ENCODE peak calls at places on chromosomes 16 and 17, in eight cellular contexts. One of them, this sample, is unnamed.

GRCh38 chr17:40844671-40845107 is 22.3 kb upstream of the KRT10 start:
- DNase-seq in activated T-cell treated with anti-CD3 and anti-CD28 coated beads for 24 hours: no peak
- DNase-seq in effector memory CD4-positive, alpha-beta T cell: no peak
- DNase-seq in naive B cell: no peak
- DNase-seq in AG10803: no peak
- DNase-seq in AML-193: no peak
- DNase-seq in A549: no peak
- DNase-seq in lower lobe of right lung: no peak
- DNase-seq in this sample: no peak

GRCh38 chr16:68257251-68257905 is 6.9 kb upstream of the SLC7A6 start:
- DNase-seq in AG10803: peak
- DNase-seq in activated T-cell treated with anti-CD3 and anti-CD28 coated beads for 24 hours: no peak
- DNase-seq in effector memory CD4-positive, alpha-beta T cell: no peak
- DNase-seq in naive B cell: peak
- DNase-seq in A549: no peak
- DNase-seq in AML-193: peak
- DNase-seq in lower lobe of right lung: no peak
- DNase-seq in this sample: no peak

GRCh38 chr17:57935833-57936807 is 19.1 kb downstream of the CUEDC1 start:
- DNase-seq in effector memory CD4-positive, alpha-beta T cell: no peak
- DNase-seq in lower lobe of right lung: no peak
- DNase-seq in AG10803: peak
- DNase-seq in naive B cell: no peak
- DNase-seq in activated T-cell treated with anti-CD3 and anti-CD28 coated beads for 24 hours: no peak
- DNase-seq in A549: no peak
- DNase-seq in AML-193: no peak
- DNase-seq in this sample: no peak

GRCh38 chr17:2087597-2088211 is 32.8 kb downstream of the HIC1 start:
- DNase-seq in A549: no peak
- DNase-seq in effector memory CD4-positive, alpha-beta T cell: peak
- DNase-seq in naive B cell: peak
- DNase-seq in AG10803: no peak
- DNase-seq in lower lobe of right lung: peak
- DNase-seq in AML-193: peak
- DNase-seq in activated T-cell treated with anti-CD3 and anti-CD28 coated beads for 24 hours: peak
- DNase-seq in this sample: peak

GRCh38 chr17:65785109-65785508 is 223.7 kb upstream of the AXIN2 start:
- DNase-seq in naive B cell: no peak
- DNase-seq in AML-193: peak
- DNase-seq in A549: peak
- DNase-seq in effector memory CD4-positive, alpha-beta T cell: no peak
- DNase-seq in AG10803: peak
- DNase-seq in activated T-cell treated with anti-CD3 and anti-CD28 coated beads for 24 hours: no peak
- DNase-seq in lower lobe of right lung: no peak
- DNase-seq in this sample: no peak

GRCh38 chr16:62939687-62940086 is 903.4 kb upstream of the CDH8 start:
- DNase-seq in lower lobe of right lung: no peak
- DNase-seq in effector memory CD4-positive, alpha-beta T cell: no peak
- DNase-seq in AML-193: no peak
- DNase-seq in A549: no peak
- DNase-seq in naive B cell: no peak
- DNase-seq in activated T-cell treated with anti-CD3 and anti-CD28 coated beads for 24 hours: no peak
- DNase-seq in AG10803: no peak
- DNase-seq in this sample: no peak

GRCh38 chr16:17949713-17950112 is 386.8 kb downstream of the NPIPA8 start:
- DNase-seq in naive B cell: no peak
- DNase-seq in AML-193: no peak
- DNase-seq in effector memory CD4-positive, alpha-beta T cell: no peak
- DNase-seq in AG10803: no peak
- DNase-seq in activated T-cell treated with anti-CD3 and anti-CD28 coated beads for 24 hours: no peak
- DNase-seq in A549: no peak
- DNase-seq in lower lobe of right lung: no peak
- DNase-seq in this sample: no peak

GRCh38 chr16:12470311-12471229 is 333.1 kb downstream of the CPPED1 start:
- DNase-seq in A549: no peak
- DNase-seq in naive B cell: no peak
- DNase-seq in AG10803: no peak
- DNase-seq in lower lobe of right lung: no peak
- DNase-seq in activated T-cell treated with anti-CD3 and anti-CD28 coated beads for 24 hours: no peak
- DNase-seq in effector memory CD4-positive, alpha-beta T cell: no peak
- DNase-seq in AML-193: no peak
- DNase-seq in this sample: no peak

GRCh38 chr16:30085247-30085646 is 6.5 kb downstream of the TBX6 start:
- DNase-seq in A549: no peak
- DNase-seq in activated T-cell treated with anti-CD3 and anti-CD28 coated beads for 24 hours: no peak
- DNase-seq in lower lobe of right lung: no peak
- DNase-seq in naive B cell: no peak
- DNase-seq in effector memory CD4-positive, alpha-beta T cell: no peak
- DNase-seq in AG10803: no peak
- DNase-seq in AML-193: no peak
- DNase-seq in this sample: no peak

GRCh38 chr17:65177901-65178300 is 40.7 kb downstream of the RGS9 start:
- DNase-seq in naive B cell: no peak
- DNase-seq in AG10803: peak
- DNase-seq in activated T-cell treated with anti-CD3 and anti-CD28 coated beads for 24 hours: no peak
- DNase-seq in effector memory CD4-positive, alpha-beta T cell: no peak
- DNase-seq in A549: no peak
- DNase-seq in lower lobe of right lung: no peak
- DNase-seq in AML-193: peak
- DNase-seq in this sample: no peak

GRCh38 chr17:33778505-33779398 is 476.3 kb upstream of the CCL2 start:
- DNase-seq in A549: peak
- DNase-seq in AML-193: peak
- DNase-seq in naive B cell: peak
- DNase-seq in effector memory CD4-positive, alpha-beta T cell: peak
- DNase-seq in lower lobe of right lung: no peak
- DNase-seq in activated T-cell treated with anti-CD3 and anti-CD28 coated beads for 24 hours: peak
- DNase-seq in AG10803: peak
- DNase-seq in this sample: no peak

GRCh38 chr17:36088559-36089376 is 1.2 kb downstream of the CCL3 start:
- DNase-seq in activated T-cell treated with anti-CD3 and anti-CD28 coated beads for 24 hours: no peak
- DNase-seq in A549: no peak
- DNase-seq in AML-193: no peak
- DNase-seq in naive B cell: no peak
- DNase-seq in effector memory CD4-positive, alpha-beta T cell: no peak
- DNase-seq in AG10803: no peak
- DNase-seq in lower lobe of right lung: no peak
- DNase-seq in this sample: no peak

GRCh38 chr16:68190745-68191510 is 45.0 kb downstream of the ESRP2 start:
- DNase-seq in AML-193: no peak
- DNase-seq in lower lobe of right lung: no peak
- DNase-seq in effector memory CD4-positive, alpha-beta T cell: no peak
- DNase-seq in A549: no peak
- DNase-seq in AG10803: peak
- DNase-seq in activated T-cell treated with anti-CD3 and anti-CD28 coated beads for 24 hours: no peak
- DNase-seq in naive B cell: no peak
- DNase-seq in this sample: no peak

GRCh38 chr16:81748476-81749198 is 30.5 kb upstream of the PLCG2 start:
- DNase-seq in effector memory CD4-positive, alpha-beta T cell: no peak
- DNase-seq in AML-193: no peak
- DNase-seq in naive B cell: no peak
- DNase-seq in AG10803: no peak
- DNase-seq in lower lobe of right lung: no peak
- DNase-seq in activated T-cell treated with anti-CD3 and anti-CD28 coated beads for 24 hours: no peak
- DNase-seq in A549: no peak
- DNase-seq in this sample: no peak

GRCh38 chr16:17439580-17439979 is 31.2 kb downstream of the XYLT1 start:
- DNase-seq in AML-193: no peak
- DNase-seq in naive B cell: peak
- DNase-seq in lower lobe of right lung: no peak
- DNase-seq in activated T-cell treated with anti-CD3 and anti-CD28 coated beads for 24 hours: no peak
- DNase-seq in AG10803: no peak
- DNase-seq in effector memory CD4-positive, alpha-beta T cell: no peak
- DNase-seq in A549: no peak
- DNase-seq in this sample: no peak

GRCh38 chr17:35373532-35373983 is at the start of gene SLFN11:
- DNase-seq in AG10803: peak
- DNase-seq in effector memory CD4-positive, alpha-beta T cell: peak
- DNase-seq in lower lobe of right lung: peak
- DNase-seq in A549: peak
- DNase-seq in AML-193: peak
- DNase-seq in naive B cell: peak
- DNase-seq in activated T-cell treated with anti-CD3 and anti-CD28 coated beads for 24 hours: peak
- DNase-seq in this sample: peak

GRCh38 chr16:1688807-1689560 is 10.9 kb downstream of the JPT2 start:
- DNase-seq in AML-193: no peak
- DNase-seq in A549: peak
- DNase-seq in AG10803: no peak
- DNase-seq in effector memory CD4-positive, alpha-beta T cell: no peak
- DNase-seq in activated T-cell treated with anti-CD3 and anti-CD28 coated beads for 24 hours: no peak
- DNase-seq in naive B cell: no peak
- DNase-seq in lower lobe of right lung: peak
- DNase-seq in this sample: no peak

GRCh38 chr16:67396775-67397450 is 3.6 kb upstream of the TPPP3 start:
- DNase-seq in AG10803: no peak
- DNase-seq in A549: no peak
- DNase-seq in naive B cell: no peak
- DNase-seq in effector memory CD4-positive, alpha-beta T cell: no peak
- DNase-seq in lower lobe of right lung: no peak
- DNase-seq in activated T-cell treated with anti-CD3 and anti-CD28 coated beads for 24 hours: no peak
- DNase-seq in AML-193: no peak
- DNase-seq in this sample: no peak

GRCh38 chr17:27755706-27756466 is 44.4 kb downstream of the NOS2 start:
- DNase-seq in AML-193: no peak
- DNase-seq in naive B cell: no peak
- DNase-seq in effector memory CD4-positive, alpha-beta T cell: no peak
- DNase-seq in activated T-cell treated with anti-CD3 and anti-CD28 coated beads for 24 hours: no peak
- DNase-seq in A549: no peak
- DNase-seq in AG10803: no peak
- DNase-seq in lower lobe of right lung: no peak
- DNase-seq in this sample: no peak

This sample was measured in activated B cell treated with CpG ODN at 0.5 μM for 24 hours.